ENCODE peak calls at places on chromosomes 5 and 9, in ten cellular contexts. W is omental fat pad, O is HFF-Myc, R is heart right ventricle, A is neural crest cell, Q is kidney, F is brain microvascular endothelial cell, S is IMR-90, V is GM06990, B is cardiac fibroblast. J is an unnamed sample.

GRCh38 chr9:94921072-94921471 is 194.6 kb downstream of the AOPEP start:
- DNase-seq in W (no peak), O (no peak), R (no peak), A (no peak), Q (peak), F (peak), S (peak), V (no peak), B (peak), J (no peak)

GRCh38 chr5:154816891-154817492 is 33.4 kb downstream of the FAXDC2 start:
- DNase-seq in W (no peak), O (no peak), R (no peak), A (no peak), Q (no peak), F (no peak), S (no peak), V (no peak), B (no peak), J (no peak)

GRCh38 chr5:145948047-145948446 is 11.7 kb downstream of the SH3RF2 start:
- DNase-seq in W (no peak), O (no peak), R (no peak), A (no peak), Q (no peak), F (no peak), S (no peak), V (no peak), B (no peak), J (no peak)

GRCh38 chr9:96317335-96317980 is 15.5 kb upstream of the HSD17B3 start:
- DNase-seq in W (no peak), O (peak), R (peak), A (peak), Q (no peak), F (peak), S (peak), V (no peak), B (peak), J (no peak)

GRCh38 chr5:45774528-45774927 is 78.3 kb upstream of the HCN1 start:
- DNase-seq in W (no peak), O (no peak), R (no peak), A (no peak), Q (no peak), F (no peak), S (no peak), V (no peak), B (peak), J (no peak)

GRCh38 chr5:169048568-169049125 is 252.3 kb downstream of the SLIT3 start:
- DNase-seq in W (no peak), O (no peak), R (no peak), A (no peak), Q (no peak), F (no peak), S (no peak), V (no peak), B (no peak), J (no peak)

GRCh38 chr5:132457371-132458225 is 33.0 kb downstream of the IRF1 start:
- DNase-seq in W (no peak), O (no peak), R (no peak), A (no peak), Q (no peak), F (peak), S (peak), V (no peak), B (peak), J (no peak)

GRCh38 chr5:149439899-149440655 is 61.0 kb upstream of the IL17B start:
- DNase-seq in W (no peak), O (no peak), R (no peak), A (no peak), Q (peak), F (no peak), S (peak), V (no peak), B (peak), J (no peak)

GRCh38 chr5:14433202-14433601 is 148.4 kb upstream of the OTULINL start:
- DNase-seq in W (no peak), O (no peak), R (no peak), A (no peak), Q (no peak), F (no peak), S (no peak), V (no peak), B (no peak), J (no peak)

GRCh38 chr5:40374853-40375252 is 304.9 kb upstream of the PTGER4 start:
- DNase-seq in W (no peak), O (no peak), R (no peak), A (no peak), Q (no peak), F (no peak), S (no peak), V (no peak), B (peak), J (no peak)

GRCh38 chr5:95901676-95902646 is 59.7 kb downstream of the ELL2 start:
- DNase-seq in W (no peak), O (peak), R (no peak), A (no peak), Q (no peak), F (peak), S (peak), V (no peak), B (peak), J (no peak)

GRCh38 chr9:81529556-81530193 is 159.7 kb downstream of the TLE1 start:
- DNase-seq in W (no peak), O (peak), R (no peak), A (no peak), Q (no peak), F (no peak), S (peak), V (no peak), B (peak), J (no peak)

GRCh38 chr5:131170540-131171275 is at the start of gene LYRM7:
- DNase-seq in W (peak), O (peak), R (peak), A (peak), Q (peak), F (peak), S (peak), V (peak), B (peak), J (peak)
- TF ChIP-seq CTCF in W (no peak), O (no peak), R (no peak), A (peak), Q (no peak), F (peak), S (peak), V (no peak), B (no peak), J (no peak)

DNA sequence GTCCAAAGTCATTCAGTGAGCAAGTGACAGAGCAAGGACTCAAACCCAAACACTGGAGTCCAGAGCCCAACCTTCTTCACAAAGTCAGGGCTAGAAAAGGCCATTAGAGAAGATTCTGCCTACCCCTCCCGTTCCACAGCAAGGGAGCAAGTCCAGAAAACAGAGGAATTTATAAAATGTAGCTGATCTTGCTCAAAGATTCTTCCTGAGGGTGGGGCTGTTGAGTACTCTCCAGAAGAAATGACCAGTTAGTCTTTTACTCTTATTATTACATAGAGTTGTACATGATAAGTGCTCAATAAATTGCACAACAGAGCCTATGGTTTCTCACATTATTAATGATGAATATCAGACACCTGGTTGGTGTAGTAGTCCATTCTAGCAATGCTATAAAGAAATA is 39.3 kb upstream of the HMHB1 start:
- DNase-seq in W (no peak), O (no peak), R (no peak), A (no peak), Q (no peak), F (no peak), S (no peak), V (no peak), B (no peak), J (no peak)
- TF ChIP-seq CTCF in W (no peak), O (no peak), R (no peak), A (no peak), Q (no peak), F (no peak), S (peak), V (no peak), B (no peak), J (no peak)

DNA sequence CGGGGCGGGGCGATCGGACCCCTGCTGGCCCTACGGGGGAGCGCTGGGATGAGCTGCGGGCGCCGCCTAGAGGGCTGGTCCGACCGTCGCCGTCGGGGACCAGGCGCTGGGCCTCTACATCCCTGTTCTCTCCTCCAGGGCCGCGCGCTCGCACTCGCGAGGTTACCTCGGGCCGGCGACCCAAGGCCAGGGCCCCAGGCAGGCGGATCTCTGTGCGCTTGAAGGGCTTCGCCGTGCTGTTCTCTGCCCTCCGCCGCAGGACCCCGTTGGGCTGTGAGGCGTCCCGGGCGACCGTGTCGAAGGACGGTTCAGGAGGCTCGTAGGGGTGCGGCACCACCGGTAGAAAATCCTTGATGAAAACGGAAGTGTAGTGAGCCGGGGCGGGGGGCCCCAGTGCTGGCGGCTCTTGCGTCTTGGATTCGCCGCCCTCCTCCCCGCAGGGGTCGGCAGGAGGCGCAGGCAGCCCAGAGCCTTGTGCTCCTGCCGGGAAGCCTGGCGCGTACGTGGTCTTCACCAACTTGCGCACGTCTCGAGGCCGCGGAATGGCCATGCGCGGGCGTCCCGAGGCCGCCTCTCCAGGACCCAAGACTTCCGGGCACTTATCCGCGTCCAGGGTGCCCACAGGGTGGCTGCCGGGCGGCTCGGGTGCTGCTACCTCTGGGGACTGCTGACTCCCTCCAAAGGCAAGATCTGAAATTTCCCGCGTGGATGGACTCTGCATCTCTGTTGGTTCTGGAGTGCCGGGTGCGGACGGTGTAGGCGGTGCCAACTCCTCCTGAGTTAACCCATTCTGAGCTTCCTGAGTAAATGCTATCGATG is 2.0 kb downstream of the PROB1 start:
- DNase-seq in W (no peak), O (no peak), R (peak), A (peak), Q (peak), F (peak), S (no peak), V (peak), B (no peak), J (no peak)
- TF ChIP-seq CTCF in W (no peak), O (peak), R (peak), A (peak), Q (peak), F (peak), S (peak), V (peak), B (peak), J (peak)

DNA sequence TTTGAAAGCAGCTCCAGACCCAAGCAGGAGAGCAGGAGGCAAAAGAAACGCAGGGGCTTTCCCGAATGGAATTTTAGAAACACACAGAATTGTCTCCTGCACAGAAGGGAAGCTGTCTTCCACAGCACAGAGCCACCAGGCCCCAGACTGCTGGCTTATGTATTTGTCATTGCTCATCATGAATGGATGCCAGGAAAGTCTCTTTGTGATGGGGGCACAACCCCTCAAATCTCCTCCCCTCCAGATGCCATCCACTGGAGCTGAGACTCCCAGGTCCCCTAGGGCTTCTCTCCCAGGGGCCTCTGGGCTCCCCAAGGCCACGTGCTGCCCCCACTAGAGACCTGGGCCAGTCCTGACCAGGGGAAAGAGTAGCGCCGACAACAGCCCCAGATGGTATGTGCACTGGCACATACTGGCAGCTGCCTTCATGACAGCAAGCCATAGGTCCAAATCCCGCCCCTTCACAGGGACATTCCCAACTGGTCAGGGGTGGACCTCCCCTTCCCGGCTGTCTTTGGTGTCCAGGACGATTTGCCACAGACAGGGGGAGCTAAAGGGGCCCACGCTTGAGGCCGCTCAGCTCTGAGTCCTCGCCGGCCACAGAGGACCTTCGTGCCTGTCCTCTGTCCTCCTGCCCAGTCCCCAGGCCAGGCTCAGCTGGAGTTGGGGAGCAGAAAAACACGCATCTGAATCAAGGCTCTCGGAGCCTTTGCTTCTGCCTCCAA is 127.8 kb downstream of the KCNIP1 start:
- DNase-seq in W (no peak), O (no peak), R (peak), A (peak), Q (no peak), F (no peak), S (no peak), V (no peak), B (no peak), J (no peak)
- TF ChIP-seq CTCF in W (no peak), O (peak), R (peak), A (peak), Q (no peak), F (peak), S (peak), V (no peak), B (no peak), J (peak)

DNA sequence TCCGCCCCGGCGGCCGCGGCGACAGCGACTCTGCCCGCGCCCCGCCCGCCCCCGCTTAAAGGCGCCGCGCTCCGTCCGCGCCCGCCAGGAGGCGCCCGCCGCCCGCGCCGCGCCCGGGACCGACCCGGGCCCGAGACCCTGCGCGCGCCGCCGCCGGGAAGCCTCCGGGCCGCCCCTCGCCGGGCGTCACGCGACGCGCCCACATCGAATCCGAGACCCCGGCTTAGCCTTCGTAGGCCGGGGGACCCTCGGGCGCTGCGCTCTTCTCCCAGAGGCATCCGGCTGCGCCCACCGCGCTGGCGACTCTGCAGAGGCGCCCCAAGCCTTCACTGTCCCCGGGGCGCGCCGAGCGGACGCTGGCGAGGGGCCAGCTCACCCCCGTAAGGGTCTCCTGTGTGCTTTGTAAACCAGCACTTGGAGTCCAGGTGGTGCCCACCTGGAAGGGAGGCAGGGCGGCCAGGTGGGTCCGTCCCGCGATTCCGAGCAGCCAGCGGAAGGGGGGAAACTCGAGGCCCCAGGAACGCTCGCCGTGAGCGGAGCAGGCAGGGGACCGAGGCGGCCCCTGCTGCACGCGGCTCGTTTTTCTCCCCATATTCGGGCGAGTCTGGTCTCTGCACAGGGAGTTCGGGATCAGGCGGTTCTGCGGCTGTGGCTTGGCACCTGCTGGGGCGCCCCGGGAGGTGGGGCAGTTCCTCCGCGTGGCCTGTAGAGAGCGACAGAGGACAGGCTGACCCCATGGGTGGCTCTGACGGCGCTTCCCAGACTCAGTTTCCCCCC is 432 bp upstream of the ABCA2 start:
- DNase-seq in W (no peak), O (no peak), R (peak), A (peak), Q (no peak), F (no peak), S (peak), V (peak), B (peak), J (no peak)
- TF ChIP-seq CTCF in W (no peak), O (no peak), R (no peak), A (peak), Q (peak), F (peak), S (peak), V (peak), B (peak), J (no peak)

GRCh38 chr5:38188591-38188990 is 69.8 kb upstream of the EGFLAM start:
- DNase-seq in W (no peak), O (no peak), R (no peak), A (no peak), Q (no peak), F (no peak), S (no peak), V (no peak), B (no peak), J (no peak)

GRCh38 chr5:38189031-38189632 is 69.2 kb upstream of the EGFLAM start:
- DNase-seq in W (no peak), O (no peak), R (no peak), A (no peak), Q (no peak), F (no peak), S (no peak), V (no peak), B (no peak), J (no peak)

GRCh38 chr5:38191693-38192092 is 66.7 kb upstream of the EGFLAM start:
- DNase-seq in W (no peak), O (no peak), R (no peak), A (no peak), Q (no peak), F (no peak), S (no peak), V (no peak), B (no peak), J (no peak)

GRCh38 chr5:38187532-38187931 is 70.8 kb upstream of the EGFLAM start:
- DNase-seq in W (no peak), O (no peak), R (no peak), A (no peak), Q (no peak), F (no peak), S (no peak), V (no peak), B (no peak), J (no peak)

DNA sequence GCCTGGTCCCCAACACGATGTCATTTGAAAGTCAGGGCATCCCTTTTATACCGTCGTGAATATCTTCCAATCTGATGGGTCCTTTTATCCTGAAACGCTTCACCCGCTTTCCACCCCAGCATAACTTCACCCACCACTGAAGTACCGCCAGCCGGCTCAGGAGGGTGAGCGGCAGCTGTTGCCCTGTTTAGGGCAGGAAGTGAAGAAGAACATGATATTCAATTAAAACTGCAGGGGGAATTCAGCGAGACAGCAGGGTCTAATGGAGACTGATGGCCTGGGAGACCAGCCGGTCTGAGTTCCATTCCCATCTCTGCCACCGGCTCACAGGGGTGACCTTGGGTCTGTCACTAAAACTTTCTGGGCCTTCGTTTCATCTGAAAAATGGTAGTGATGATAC is 68.2 kb upstream of the EGFLAM start:
- DNase-seq in W (no peak), O (no peak), R (no peak), A (no peak), Q (no peak), F (no peak), S (no peak), V (no peak), B (no peak), J (no peak)
- TF ChIP-seq CTCF in W (no peak), O (no peak), R (no peak), A (no peak), Q (no peak), F (no peak), S (no peak), V (no peak), B (no peak), J (no peak)

GRCh38 chr5:139543423-139543991 is 17.6 kb upstream of the UBE2D2 start:
- DNase-seq in W (no peak), O (no peak), R (peak), A (peak), Q (peak), F (peak), S (peak), V (peak), B (no peak), J (no peak)
- TF ChIP-seq CTCF in W (no peak), O (no peak), R (peak), A (peak), Q (peak), F (peak), S (no peak), V (peak), B (no peak), J (peak)